ENCODE peak calls at places on chromosomes 12 and 14, in four cellular contexts. J, W, K and Y are unnamed samples.

GRCh38 chr12:106672308-106673085 is 89.7 kb downstream of the RFX4 start:
- DNase-seq in K (peak), J (no peak), W (no peak), Y (no peak)

GRCh38 chr14:106842687-106843086 is 1316.3 kb downstream of the TMEM121 start:
- DNase-seq in W (no peak), J (no peak), K (no peak), Y (no peak)

GRCh38 chr12:20415641-20416040 is 47.3 kb downstream of the PDE3A start:
- DNase-seq in K (no peak), W (no peak), J (peak), Y (peak)

GRCh38 chr14:85534914-85535313 is 5.0 kb downstream of the FLRT2 start:
- DNase-seq in J (no peak), K (no peak), W (no peak), Y (no peak)

GRCh38 chr12:108757842-108758241 is 26.5 kb upstream of the CORO1C start:
- DNase-seq in J (no peak), W (no peak), K (no peak), Y (no peak)

GRCh38 chr14:35353409-35354172 is 51.0 kb downstream of the NFKBIA start:
- DNase-seq in W (no peak), K (no peak), J (no peak), Y (no peak)

GRCh38 chr14:90500665-90501370 is 104.0 kb downstream of the CALM1 start:
- DNase-seq in W (no peak), K (no peak), J (no peak), Y (no peak)

GRCh38 chr12:47813491-47814196 is 6.1 kb downstream of the HDAC7 start:
- DNase-seq in K (no peak), W (no peak), J (no peak), Y (no peak)

GRCh38 chr14:41609704-41610183 is 3.1 kb downstream of the LRFN5 start:
- DNase-seq in K (no peak), W (no peak), J (peak), Y (peak)

GRCh38 chr12:75863475-75863874 is 168.1 kb downstream of the PHLDA1 start:
- DNase-seq in K (no peak), W (no peak), J (no peak), Y (no peak)

GRCh38 chr12:28035483-28035882 is 63.0 kb upstream of the PTHLH start:
- DNase-seq in W (no peak), K (no peak), J (peak), Y (peak)

GRCh38 chr12:47819902-47820630 is at the start of gene HDAC7:
- DNase-seq in K (no peak), J (peak), W (peak), Y (peak)

GRCh38 chr12:121956041-121956341 is 37.6 kb downstream of the CFAP251 start:
- DNase-seq in J (no peak), W (no peak), K (no peak), Y (no peak)

GRCh38 chr12:121957831-121958515 is 39.6 kb downstream of the CFAP251 start:
- DNase-seq in J (no peak), K (no peak), W (no peak), Y (no peak)

GRCh38 chr12:121953695-121954094 is 35.3 kb downstream of the CFAP251 start:
- DNase-seq in J (no peak), W (no peak), K (no peak), Y (no peak)

GRCh38 chr12:121953293-121953692 is 34.9 kb downstream of the CFAP251 start:
- DNase-seq in W (no peak), J (no peak), K (no peak), Y (no peak)

DNA sequence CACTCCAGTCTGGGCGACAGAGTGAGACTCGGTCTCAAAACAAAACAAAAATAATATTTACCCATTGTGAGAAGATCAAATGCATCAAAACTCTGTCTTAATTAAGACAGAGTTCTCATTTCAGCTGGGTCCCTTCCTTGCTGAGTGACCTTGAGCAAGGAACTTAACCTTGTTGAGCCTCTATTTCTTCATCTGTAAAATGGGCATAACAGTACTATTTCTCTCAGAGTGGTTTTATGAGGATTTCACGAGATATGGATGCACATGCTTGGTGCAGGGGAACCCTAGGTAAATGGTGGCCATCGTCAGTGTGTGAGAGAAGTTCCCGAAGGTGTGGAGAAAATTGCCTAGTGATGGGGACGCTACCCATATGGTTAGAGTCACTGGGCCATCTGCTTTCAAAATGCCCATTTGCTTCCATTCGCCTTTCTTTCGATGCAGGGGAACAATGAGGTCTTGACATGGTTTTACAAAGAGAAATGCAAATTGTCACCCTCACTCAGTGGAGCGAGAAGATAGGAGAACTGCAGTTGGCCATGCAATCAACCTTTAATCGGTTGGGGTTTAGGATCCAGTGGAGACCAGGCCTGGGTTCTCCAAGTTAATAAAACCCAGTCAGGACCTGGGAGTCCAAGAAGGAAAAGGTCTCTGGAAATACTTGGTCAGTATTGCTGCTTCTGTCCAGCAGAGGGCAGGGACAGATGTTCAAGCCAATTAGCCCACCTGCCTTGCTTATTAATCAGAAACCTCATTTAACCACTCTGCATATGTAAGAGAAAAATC is 37.1 kb downstream of the CFAP251 start:
- DNase-seq in J (peak), K (no peak), W (no peak), Y (peak)
- TF ChIP-seq CTCF in J (peak), K (peak), W (peak), Y (peak)

DNA sequence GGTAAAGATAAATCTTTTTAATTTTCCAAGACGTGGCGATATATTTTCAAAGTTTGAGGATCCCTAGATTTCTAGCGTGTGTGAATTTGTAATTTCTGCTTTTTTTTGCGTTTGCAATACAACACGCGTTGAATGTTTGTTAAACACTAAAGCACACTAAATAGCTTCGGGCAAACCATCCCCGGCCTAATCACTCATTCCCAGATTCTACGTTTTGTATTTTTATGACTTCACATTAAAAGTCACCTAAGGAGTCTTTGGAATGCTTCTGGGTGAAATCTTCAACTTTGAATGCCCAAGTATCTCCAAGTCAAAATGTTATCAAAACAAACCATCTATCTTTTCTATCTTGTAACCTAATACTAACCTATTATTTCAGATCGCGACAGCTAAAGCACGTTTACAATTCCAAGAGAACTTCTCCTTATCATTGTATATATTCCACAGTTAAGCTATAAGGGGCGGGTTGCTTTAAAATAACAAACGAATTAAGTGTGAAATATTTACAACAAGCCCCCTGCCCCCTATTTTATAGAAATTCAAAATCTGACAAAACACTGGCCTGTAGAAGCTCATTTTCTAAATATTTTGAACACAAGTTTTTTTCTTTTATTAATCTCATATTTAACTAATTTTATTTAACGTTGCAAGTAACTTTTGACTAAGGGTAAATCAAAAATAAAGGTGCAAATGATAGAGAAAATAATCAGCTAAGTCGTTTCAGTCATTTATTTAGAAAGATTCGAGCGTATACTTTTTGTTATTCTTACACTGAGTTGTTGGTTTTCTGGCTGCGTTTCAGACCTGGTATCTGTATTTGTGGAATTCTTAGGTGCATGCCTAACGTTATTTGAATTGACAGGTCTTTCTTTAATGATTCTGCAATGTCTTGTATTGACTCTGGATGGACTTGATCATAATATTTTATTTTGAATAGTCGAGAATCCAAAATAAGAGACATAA is 1.2 kb downstream of the ALX1 start:
- DNase-seq in J (no peak), W (no peak), K (no peak), Y (peak)
- H3K4me3 ChIP-seq in J (peak), W (no peak), K (peak), Y (peak)

GRCh38 chr12:63353559-63353958 is 202.6 kb upstream of the AVPR1A start:
- DNase-seq in K (no peak), J (no peak), W (no peak), Y (no peak)
- TF ChIP-seq CTCF in K (no peak), J (peak), W (peak), Y (no peak)

GRCh38 chr12:31964280-31964679 is 5.1 kb downstream of the RESF1 start:
- DNase-seq in W (no peak), J (no peak), K (no peak), Y (no peak)
- H3K4me3 ChIP-seq in W (no peak), J (no peak), K (no peak), Y (no peak)

DNA sequence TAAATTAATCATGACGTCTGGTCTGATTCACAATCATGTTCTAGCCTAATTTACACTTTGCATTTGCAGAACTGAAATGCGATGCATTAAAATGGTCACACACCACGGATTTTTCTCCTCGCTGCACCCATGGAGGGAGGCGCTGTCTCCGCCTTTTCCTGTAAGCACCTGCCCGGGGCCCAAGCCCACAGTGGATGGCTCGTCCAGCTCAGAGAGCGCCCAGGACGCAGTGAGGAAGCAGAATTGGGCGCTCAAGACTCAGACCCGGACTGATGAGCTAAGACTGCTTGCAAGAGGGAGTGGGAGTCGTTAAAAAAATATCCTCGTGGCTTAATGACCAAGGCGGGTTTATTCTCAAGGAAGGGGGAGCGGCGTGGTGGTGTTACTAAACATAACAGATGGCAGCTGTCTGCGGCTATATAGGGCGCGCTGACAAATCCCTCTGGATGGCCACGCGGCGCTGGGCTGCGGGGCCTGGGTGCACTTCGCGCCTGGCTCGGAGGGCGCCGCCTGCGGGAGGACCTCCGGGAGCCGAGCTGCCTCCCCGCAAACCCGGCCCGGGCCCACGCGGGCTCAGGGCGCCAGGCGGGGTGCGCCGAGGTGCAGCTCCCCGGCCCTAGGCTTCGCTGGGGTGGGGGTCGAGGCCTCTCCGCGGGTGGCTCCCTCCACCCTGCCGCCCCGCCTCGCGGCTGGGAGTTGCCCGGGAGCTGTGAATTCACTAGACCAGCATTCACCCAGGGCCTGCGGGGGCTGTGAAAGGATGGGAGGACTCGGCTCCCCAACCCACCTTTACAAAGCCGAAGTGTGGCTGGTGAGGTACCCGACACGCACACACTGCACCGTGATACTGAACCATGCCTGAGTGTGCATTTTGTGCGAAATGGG is 78.7 kb downstream of the PPM1A start:
- DNase-seq in J (peak), K (no peak), W (peak), Y (no peak)
- TF ChIP-seq CTCF in J (no peak), K (no peak), W (peak), Y (no peak)

GRCh38 chr14:50364792-50365191 is 31.9 kb downstream of the CDKL1 start:
- DNase-seq in J (no peak), K (no peak), W (no peak), Y (no peak)

GRCh38 chr14:50366589-50366988 is 30.1 kb downstream of the CDKL1 start:
- DNase-seq in J (no peak), W (no peak), K (no peak), Y (no peak)

GRCh38 chr14:50362791-50363733 is 33.6 kb downstream of the CDKL1 start:
- DNase-seq in J (peak), W (peak), K (no peak), Y (no peak)

GRCh38 chr14:50366115-50366514 is 30.6 kb downstream of the CDKL1 start:
- DNase-seq in J (no peak), W (no peak), K (no peak), Y (no peak)

GRCh38 chr14:50363734-50364113 is 33.0 kb downstream of the CDKL1 start:
- DNase-seq in W (peak), K (no peak), J (peak), Y (peak)
- H3K4me3 ChIP-seq in W (peak), K (no peak), J (no peak), Y (peak)

GRCh38 chr12:88579572-88579940 is 715 bp downstream of the KITLG start:
- DNase-seq in W (peak), K (no peak), J (no peak), Y (no peak)

GRCh38 chr12:88578274-88578673 is 2.0 kb downstream of the KITLG start:
- DNase-seq in K (no peak), J (no peak), W (no peak), Y (no peak)

GRCh38 chr12:88578821-88579518 is 1.3 kb downstream of the KITLG start:
- DNase-seq in W (no peak), J (no peak), K (no peak), Y (no peak)

GRCh38 chr12:88577537-88577936 is 2.7 kb downstream of the KITLG start:
- DNase-seq in J (no peak), W (no peak), K (no peak), Y (no peak)

GRCh38 chr12:88579941-88580871 is at the start of gene KITLG:
- DNase-seq in W (peak), J (peak), K (peak), Y (peak)
- TF ChIP-seq CTCF in W (no peak), J (peak), K (peak), Y (peak)

GRCh38 chr14:88009486-88009885 is 4.6 kb downstream of the GPR65 start:
- DNase-seq in W (no peak), K (no peak), J (no peak), Y (no peak)

GRCh38 chr14:88007608-88008007 is 2.7 kb downstream of the GPR65 start:
- DNase-seq in W (no peak), J (no peak), K (no peak), Y (no peak)

GRCh38 chr14:88004637-88005036 is 298 bp upstream of the GPR65 start:
- DNase-seq in K (no peak), W (no peak), J (no peak), Y (no peak)

GRCh38 chr14:88005050-88005481 is at the start of gene GPR65:
- DNase-seq in J (peak), K (no peak), W (peak), Y (peak)

GRCh38 chr14:88005978-88006851 is 1.3 kb downstream of the GPR65 start:
- DNase-seq in J (no peak), K (no peak), W (peak), Y (no peak)
- H3K4me3 ChIP-seq in J (no peak), K (no peak), W (peak), Y (no peak)

GRCh38 chr14:37591311-37591940 is 3.6 kb downstream of the FOXA1 start:
- DNase-seq in J (no peak), K (no peak), W (no peak), Y (no peak)
- TF ChIP-seq CTCF in J (no peak), K (no peak), W (no peak), Y (no peak)

GRCh38 chr14:68230941-68231717 is 411.6 kb downstream of the RAD51B start:
- DNase-seq in K (no peak), W (no peak), J (peak), Y (peak)
- H3K4me3 ChIP-seq in K (no peak), W (no peak), J (no peak), Y (no peak)